ENCODE peak calls at places on chromosomes 13 and 19, in six cellular contexts. R, B, D, L, Z and P are unnamed samples.

GRCh38 chr13:108785844-108786243 is 156.4 kb downstream of the MYO16 start:
- DNase-seq in R (no peak), B (no peak), D (no peak), L (no peak), Z (no peak), P (no peak)

GRCh38 chr19:29617336-29618266 is 11.5 kb downstream of the POP4 start:
- DNase-seq in R (no peak), B (no peak), D (no peak), L (no peak), Z (no peak), P (no peak)

GRCh38 chr19:16330368-16330801 is 5.8 kb downstream of the KLF2 start:
- DNase-seq in R (peak; percentile 92), B (peak; percentile 94), D (peak; percentile 91), L (peak; percentile 91), Z (no peak), P (peak; percentile 88)

GRCh38 chr19:52664461-52664860 is 26.3 kb upstream of the ZNF83 start:
- DNase-seq in R (no peak), B (no peak), D (no peak), L (no peak), Z (no peak), P (no peak)

GRCh38 chr13:78430166-78430791 is 173.1 kb downstream of the POU4F1 start:
- DNase-seq in R (no peak), B (no peak), D (no peak), L (no peak), Z (no peak), P (no peak)

GRCh38 chr19:57712222-57712621 is 3.2 kb upstream of the ZNF154 start:
- DNase-seq in R (no peak), B (no peak), D (no peak), L (no peak), Z (no peak), P (no peak)

GRCh38 chr13:22176968-22177545 is 506.2 kb downstream of the FGF9 start:
- DNase-seq in R (no peak), B (no peak), D (no peak), L (no peak), Z (no peak), P (no peak)

GRCh38 chr19:47776568-47776967 is 1.9 kb upstream of the SELENOW start:
- DNase-seq in R (no peak), B (no peak), D (no peak), L (no peak), Z (peak; percentile 52), P (no peak)

GRCh38 chr19:18857223-18857622 is 25.5 kb downstream of the UPF1 start:
- DNase-seq in R (no peak), B (no peak), D (no peak), L (no peak), Z (no peak), P (no peak)

GRCh38 chr19:1825909-1826556 is 14.0 kb upstream of the ATP8B3 start:
- DNase-seq in R (peak; percentile 67), B (peak; percentile 76), D (peak; percentile 59), L (peak; percentile 74), Z (no peak), P (peak; percentile 71)

GRCh38 chr13:45807520-45808099 is 43.9 kb downstream of the SIAH3 start:
- DNase-seq in R (peak; percentile 9), B (peak; percentile 35), D (no peak), L (peak; percentile 5), Z (no peak), P (no peak)

GRCh38 chr19:47813304-47813994 is 8.3 kb upstream of the CRX start:
- DNase-seq in R (peak; percentile 51), B (peak; percentile 65), D (peak; percentile 68), L (peak; percentile 80), Z (no peak), P (peak; percentile 66)

GRCh38 chr19:42081584-42082258 is 5.8 kb downstream of the ZNF574 start:
- DNase-seq in R (no peak), B (no peak), D (no peak), L (no peak), Z (no peak), P (no peak)

GRCh38 chr13:23427342-23428182 is 5.9 kb downstream of the SACS start:
- DNase-seq in R (no peak), B (no peak), D (no peak), L (no peak), Z (peak; percentile 33), P (no peak)